ENCODE peak calls at places on chromosome 1, in seven cellular contexts. One of them, this sample, is unnamed.
A peak's percentile ranks its signal among the peaks of the same experiment; 100 is the strongest.

GRCh38 chr1:89692601-89693503 is 59.9 kb downstream of the LRRC8C start:
- DNase-seq in A172: no peak
- DNase-seq in activated naive CD8-positive, alpha-beta T cell treated with anti-CD3 and anti-CD28 coated beads for 36 hours: no peak
- DNase-seq in T1000: no peak
- DNase-seq in left ventricle myocardium inferior: no peak
- DNase-seq in stimulated activated effector memory CD8-positive, alpha-beta T cell treated with anti-CD3 and anti-CD28 coated beads, Interleukin-12 subunit alpha, Interleukin-12 subunit beta, amount 100 ng/mL, for 72 hours: no peak
- DNase-seq in activated CD8-positive, alpha-beta memory T cell treated with anti-CD3 and anti-CD28 coated beads for 1 hour: no peak
- DNase-seq in this sample: no peak

GRCh38 chr1:164608651-164609057 is 49.7 kb downstream of the PBX1 start:
- DNase-seq in left ventricle myocardium inferior: no peak
- DNase-seq in A172: peak; percentile 20
- DNase-seq in stimulated activated effector memory CD8-positive, alpha-beta T cell treated with anti-CD3 and anti-CD28 coated beads, Interleukin-12 subunit alpha, Interleukin-12 subunit beta, amount 100 ng/mL, for 72 hours: no peak
- DNase-seq in activated naive CD8-positive, alpha-beta T cell treated with anti-CD3 and anti-CD28 coated beads for 36 hours: no peak
- DNase-seq in activated CD8-positive, alpha-beta memory T cell treated with anti-CD3 and anti-CD28 coated beads for 1 hour: no peak
- DNase-seq in T1000: no peak
- DNase-seq in this sample: peak; percentile 81

GRCh38 chr1:19706136-19706535 is 41.5 kb downstream of the HTR6 start:
- DNase-seq in activated naive CD8-positive, alpha-beta T cell treated with anti-CD3 and anti-CD28 coated beads for 36 hours: no peak
- DNase-seq in T1000: no peak
- DNase-seq in left ventricle myocardium inferior: no peak
- DNase-seq in stimulated activated effector memory CD8-positive, alpha-beta T cell treated with anti-CD3 and anti-CD28 coated beads, Interleukin-12 subunit alpha, Interleukin-12 subunit beta, amount 100 ng/mL, for 72 hours: no peak
- DNase-seq in A172: no peak
- DNase-seq in activated CD8-positive, alpha-beta memory T cell treated with anti-CD3 and anti-CD28 coated beads for 1 hour: no peak
- DNase-seq in this sample: no peak

GRCh38 chr1:118201524-118201923 is 16.5 kb upstream of the SPAG17 start:
- DNase-seq in activated naive CD8-positive, alpha-beta T cell treated with anti-CD3 and anti-CD28 coated beads for 36 hours: no peak
- DNase-seq in left ventricle myocardium inferior: no peak
- DNase-seq in activated CD8-positive, alpha-beta memory T cell treated with anti-CD3 and anti-CD28 coated beads for 1 hour: no peak
- DNase-seq in stimulated activated effector memory CD8-positive, alpha-beta T cell treated with anti-CD3 and anti-CD28 coated beads, Interleukin-12 subunit alpha, Interleukin-12 subunit beta, amount 100 ng/mL, for 72 hours: no peak
- DNase-seq in T1000: no peak
- DNase-seq in A172: no peak
- DNase-seq in this sample: no peak

GRCh38 chr1:40880813-40881549 is 18.8 kb upstream of the CITED4 start:
- DNase-seq in T1000: no peak
- DNase-seq in left ventricle myocardium inferior: no peak
- DNase-seq in activated naive CD8-positive, alpha-beta T cell treated with anti-CD3 and anti-CD28 coated beads for 36 hours: no peak
- DNase-seq in stimulated activated effector memory CD8-positive, alpha-beta T cell treated with anti-CD3 and anti-CD28 coated beads, Interleukin-12 subunit alpha, Interleukin-12 subunit beta, amount 100 ng/mL, for 72 hours: no peak
- DNase-seq in A172: no peak
- DNase-seq in activated CD8-positive, alpha-beta memory T cell treated with anti-CD3 and anti-CD28 coated beads for 1 hour: no peak
- DNase-seq in this sample: no peak

GRCh38 chr1:94925561-94926364 is 1.1 kb downstream of the CNN3 start:
- DNase-seq in stimulated activated effector memory CD8-positive, alpha-beta T cell treated with anti-CD3 and anti-CD28 coated beads, Interleukin-12 subunit alpha, Interleukin-12 subunit beta, amount 100 ng/mL, for 72 hours: no peak
- DNase-seq in left ventricle myocardium inferior: peak; percentile 69
- DNase-seq in activated CD8-positive, alpha-beta memory T cell treated with anti-CD3 and anti-CD28 coated beads for 1 hour: no peak
- DNase-seq in A172: peak; percentile 86
- DNase-seq in activated naive CD8-positive, alpha-beta T cell treated with anti-CD3 and anti-CD28 coated beads for 36 hours: peak; percentile 2
- DNase-seq in T1000: peak; percentile 59
- DNase-seq in this sample: peak; percentile 94

GRCh38 chr1:207873055-207873890 is 37.7 kb downstream of the CD34 start:
- DNase-seq in A172: no peak
- DNase-seq in stimulated activated effector memory CD8-positive, alpha-beta T cell treated with anti-CD3 and anti-CD28 coated beads, Interleukin-12 subunit alpha, Interleukin-12 subunit beta, amount 100 ng/mL, for 72 hours: no peak
- DNase-seq in activated naive CD8-positive, alpha-beta T cell treated with anti-CD3 and anti-CD28 coated beads for 36 hours: peak; percentile 49
- DNase-seq in left ventricle myocardium inferior: no peak
- DNase-seq in T1000: no peak
- DNase-seq in activated CD8-positive, alpha-beta memory T cell treated with anti-CD3 and anti-CD28 coated beads for 1 hour: no peak
- DNase-seq in this sample: no peak

GRCh38 chr1:93963585-93963984 is 54.4 kb upstream of the GCLM start:
- DNase-seq in A172: no peak
- DNase-seq in stimulated activated effector memory CD8-positive, alpha-beta T cell treated with anti-CD3 and anti-CD28 coated beads, Interleukin-12 subunit alpha, Interleukin-12 subunit beta, amount 100 ng/mL, for 72 hours: no peak
- DNase-seq in activated naive CD8-positive, alpha-beta T cell treated with anti-CD3 and anti-CD28 coated beads for 36 hours: no peak
- DNase-seq in activated CD8-positive, alpha-beta memory T cell treated with anti-CD3 and anti-CD28 coated beads for 1 hour: no peak
- DNase-seq in left ventricle myocardium inferior: no peak
- DNase-seq in T1000: no peak
- DNase-seq in this sample: no peak

GRCh38 chr1:217343907-217344306 is 287.0 kb downstream of the GPATCH2 start:
- DNase-seq in left ventricle myocardium inferior: no peak
- DNase-seq in activated CD8-positive, alpha-beta memory T cell treated with anti-CD3 and anti-CD28 coated beads for 1 hour: no peak
- DNase-seq in activated naive CD8-positive, alpha-beta T cell treated with anti-CD3 and anti-CD28 coated beads for 36 hours: no peak
- DNase-seq in T1000: no peak
- DNase-seq in A172: no peak
- DNase-seq in stimulated activated effector memory CD8-positive, alpha-beta T cell treated with anti-CD3 and anti-CD28 coated beads, Interleukin-12 subunit alpha, Interleukin-12 subunit beta, amount 100 ng/mL, for 72 hours: no peak
- DNase-seq in this sample: no peak

GRCh38 chr1:208086116-208086515 is 158.1 kb downstream of the PLXNA2 start:
- DNase-seq in activated CD8-positive, alpha-beta memory T cell treated with anti-CD3 and anti-CD28 coated beads for 1 hour: no peak
- DNase-seq in stimulated activated effector memory CD8-positive, alpha-beta T cell treated with anti-CD3 and anti-CD28 coated beads, Interleukin-12 subunit alpha, Interleukin-12 subunit beta, amount 100 ng/mL, for 72 hours: no peak
- DNase-seq in left ventricle myocardium inferior: no peak
- DNase-seq in A172: no peak
- DNase-seq in T1000: no peak
- DNase-seq in activated naive CD8-positive, alpha-beta T cell treated with anti-CD3 and anti-CD28 coated beads for 36 hours: no peak
- DNase-seq in this sample: peak; percentile 60

This sample was measured in AG10803.